ENCODE peak calls at places on chromosomes 12 and 14, in eight cellular contexts. N, L, G, A, R, V, Q and Z are unnamed samples.

GRCh38 chr14:92651106-92651792 is 97.2 kb downstream of the LGMN start:
- DNase-seq in Q (no peak), A (peak), R (peak), G (no peak), V (no peak), N (peak), L (no peak), Z (no peak)

GRCh38 chr14:85336257-85336656 is 193.7 kb upstream of the FLRT2 start:
- DNase-seq in N (no peak), G (no peak), A (no peak), R (no peak), V (no peak), Q (no peak), L (no peak), Z (no peak)

GRCh38 chr14:66070542-66071319 is 415.4 kb upstream of the CCDC196 start:
- DNase-seq in N (peak), V (peak), Q (peak), R (peak), G (peak), L (peak), A (peak), Z (peak)

GRCh38 chr14:100105357-100106169 is 40.3 kb downstream of the EVL start:
- DNase-seq in A (no peak), V (no peak), L (no peak), Q (no peak), N (no peak), G (no peak), R (no peak), Z (no peak)

GRCh38 chr12:83841620-83842019 is 1071.0 kb downstream of the SLC6A15 start:
- DNase-seq in A (no peak), G (no peak), Q (no peak), R (no peak), N (no peak), L (peak), V (no peak), Z (no peak)

GRCh38 chr12:6368906-6369525 is 6.3 kb downstream of the SCNN1A start:
- DNase-seq in V (no peak), G (no peak), Q (peak), A (no peak), L (no peak), R (no peak), N (no peak), Z (no peak)

GRCh38 chr14:62824086-62824485 is 221.2 kb downstream of the KCNH5 start:
- DNase-seq in A (no peak), R (no peak), N (no peak), V (no peak), G (no peak), Q (peak), L (no peak), Z (no peak)

GRCh38 chr12:58487280-58488141 is 432.8 kb downstream of the LRIG3 start:
- DNase-seq in Q (peak), V (no peak), A (no peak), R (no peak), L (no peak), G (no peak), N (no peak), Z (peak)

GRCh38 chr12:14710632-14711324 is 14.4 kb upstream of the GUCY2C start:
- DNase-seq in A (no peak), L (no peak), Q (no peak), N (no peak), V (no peak), R (no peak), G (no peak), Z (no peak)